ENCODE peak calls at places on chromosome 3, in six cellular contexts. U is RWPE1, I is fibroblast of mammary gland, A is C1 segment of cervical spinal cord, E is GM10248, X is Caco-2. J is an unnamed sample.
A peak's percentile ranks its signal among the peaks of the same experiment; 100 is the strongest.

GRCh38 chr3:38370149-38370548 is 23.6 kb downstream of the XYLB start:
- DNase-seq in U (no peak), I (no peak), A (no peak), E (no peak), X (no peak), J (no peak)

GRCh38 chr3:190566043-190566933 is 52.4 kb downstream of the IL1RAP start:
- DNase-seq in U (peak; percentile 93), I (peak; percentile 100), A (peak; percentile 64), E (no peak), X (peak; percentile 65), J (no peak)

GRCh38 chr3:128987701-128988100 is 6.2 kb downstream of the CFAP92 start:
- DNase-seq in U (no peak), I (no peak), A (no peak), E (no peak), X (no peak), J (no peak)

GRCh38 chr3:190027116-190027515 is 93.6 kb downstream of the P3H2 start:
- DNase-seq in U (no peak), I (no peak), A (no peak), E (no peak), X (no peak), J (no peak)

GRCh38 chr3:42764115-42764514 is 8.9 kb downstream of the CCDC13 start:
- DNase-seq in U (no peak), I (no peak), A (no peak), E (no peak), X (no peak), J (no peak)

GRCh38 chr3:53198996-53199395 is 38.0 kb downstream of the PRKCD start:
- DNase-seq in U (no peak), I (no peak), A (no peak), E (no peak), X (no peak), J (no peak)

GRCh38 chr3:150371741-150372254 is 36.3 kb upstream of the TSC22D2 start:
- DNase-seq in U (peak; percentile 78), I (peak; percentile 98), A (no peak), E (no peak), X (peak; percentile 72), J (no peak)

GRCh38 chr3:148943531-148944200 is 47.7 kb upstream of the GYG1 start:
- DNase-seq in U (peak; percentile 91), I (peak; percentile 96), A (no peak), E (peak; percentile 73), X (no peak), J (peak; percentile 46)

GRCh38 chr3:45123841-45124269 is 22.3 kb downstream of the CDCP1 start:
- DNase-seq in U (peak; percentile 88), I (peak; percentile 96), A (no peak), E (no peak), X (no peak), J (no peak)

GRCh38 chr3:12139111-12139511 is 19.6 kb downstream of the TIMP4 start:
- DNase-seq in U (peak; percentile 33), I (peak; percentile 82), A (no peak), E (no peak), X (peak; percentile 62), J (no peak)

GRCh38 chr3:49610881-49611280 is 56.6 kb downstream of the BSN start:
- DNase-seq in U (no peak), I (no peak), A (no peak), E (no peak), X (no peak), J (no peak)

GRCh38 chr3:194375473-194375872 is 5.9 kb upstream of the LRRC15 start:
- DNase-seq in U (no peak), I (no peak), A (no peak), E (no peak), X (peak; percentile 25), J (no peak)

GRCh38 chr3:184135149-184135910 is at the start of gene EIF2B5:
- DNase-seq in U (peak; percentile 82), I (peak; percentile 90), A (peak; percentile 94), E (peak; percentile 92), X (peak; percentile 92), J (peak; percentile 72)

GRCh38 chr3:52834871-52835501 is at the start of gene MUSTN1:
- DNase-seq in U (no peak), I (peak; percentile 7), A (no peak), E (no peak), X (peak; percentile 31), J (no peak)

GRCh38 chr3:51637941-51638471 is 33.0 kb upstream of the TEX264 start:
- DNase-seq in U (peak; percentile 63), I (peak; percentile 73), A (no peak), E (peak; percentile 67), X (peak; percentile 73), J (peak; percentile 45)

GRCh38 chr3:6739288-6739687 is 121.6 kb upstream of the GRM7 start:
- DNase-seq in U (no peak), I (no peak), A (no peak), E (no peak), X (no peak), J (no peak)

GRCh38 chr3:113758389-113759029 is 11.7 kb downstream of the ATP6V1A start:
- DNase-seq in U (no peak), I (peak; percentile 70), A (no peak), E (no peak), X (no peak), J (no peak)

J was measured in GM19239.